ENCODE peak calls at places on chromosomes 16 and 17, in nine cellular contexts. F is NCI-H345, Q is HFFc6, T is HuH-7.5, N is adipocyte, M is NCI-H1105 treated with DMSO at 0.1 percent for 48 hours, W is cerebellar nuclear complex, E is activated T-cell treated with anti-CD3 and anti-CD28 coated beads for 48 hours, O is thoracic aorta. B is an unnamed sample.

GRCh38 chr17:63974594-63975192 is 2.0 kb upstream of the SCN4A start:
- DNase-seq in F (no peak), Q (peak), T (no peak), N (peak), M (no peak), W (no peak), E (no peak), O (no peak), B (no peak)

GRCh38 chr16:48526058-48526957 is 83.7 kb downstream of the N4BP1 start:
- DNase-seq in F (peak), Q (no peak), T (peak), N (no peak), M (peak), W (no peak), E (peak), O (no peak), B (no peak)

GRCh38 chr17:2487306-2487705 is 24.4 kb downstream of the METTL16 start:
- DNase-seq in F (no peak), Q (no peak), T (no peak), N (no peak), M (no peak), W (no peak), E (no peak), O (no peak), B (no peak)

GRCh38 chr17:28346199-28346580 is 10.6 kb downstream of the TNFAIP1 start:
- DNase-seq in F (no peak), Q (no peak), T (no peak), N (no peak), M (no peak), W (no peak), E (no peak), O (no peak), B (no peak)

GRCh38 chr17:66964930-66965800 is 658 bp downstream of the CACNG4 start:
- DNase-seq in F (peak), Q (no peak), T (peak), N (peak), M (peak), W (no peak), E (peak), O (no peak), B (no peak)

GRCh38 chr17:81591971-81592370 is 39.8 kb upstream of the FAAP100 start:
- DNase-seq in F (no peak), Q (no peak), T (no peak), N (no peak), M (no peak), W (no peak), E (no peak), O (no peak), B (no peak)

GRCh38 chr17:64216385-64217248 is 46.4 kb downstream of the TEX2 start:
- DNase-seq in F (no peak), Q (peak), T (peak), N (peak), M (no peak), W (no peak), E (no peak), O (no peak), B (peak)

GRCh38 chr16:84423416-84423837 is 55.1 kb downstream of the ATP2C2 start:
- DNase-seq in F (no peak), Q (peak), T (peak), N (peak), M (no peak), W (no peak), E (no peak), O (no peak), B (peak)

GRCh38 chr17:39527220-39527813 is 66.0 kb downstream of the CDK12 start:
- DNase-seq in F (peak), Q (no peak), T (no peak), N (peak), M (peak), W (no peak), E (no peak), O (no peak), B (no peak)

GRCh38 chr16:79970551-79971236 is 370.2 kb upstream of the MAF start:
- DNase-seq in F (no peak), Q (no peak), T (no peak), N (peak), M (no peak), W (no peak), E (no peak), O (no peak), B (no peak)

GRCh38 chr16:22855231-22855630 is 41.3 kb downstream of the HS3ST2 start:
- DNase-seq in F (no peak), Q (no peak), T (no peak), N (no peak), M (no peak), W (no peak), E (no peak), O (no peak), B (no peak)

GRCh38 chr17:56319531-56319930 is 166.3 kb downstream of the ANKFN1 start:
- DNase-seq in F (peak), Q (peak), T (peak), N (peak), M (peak), W (no peak), E (no peak), O (no peak), B (peak)

GRCh38 chr17:39231091-39231561 is 5.4 kb upstream of the STAC2 start:
- DNase-seq in F (no peak), Q (no peak), T (peak), N (no peak), M (no peak), W (no peak), E (no peak), O (no peak), B (no peak)

GRCh38 chr16:10878644-10879498 is 1.9 kb downstream of the CIITA start:
- DNase-seq in F (no peak), Q (no peak), T (no peak), N (peak), M (no peak), W (no peak), E (no peak), O (no peak), B (peak)

GRCh38 chr16:81251871-81252270 is 13.4 kb downstream of the BCO1 start:
- DNase-seq in F (no peak), Q (peak), T (no peak), N (peak), M (no peak), W (no peak), E (no peak), O (no peak), B (no peak)

GRCh38 chr16:30065943-30066881 is 652 bp downstream of the ALDOA start:
- DNase-seq in F (no peak), Q (no peak), T (no peak), N (peak), M (peak), W (no peak), E (peak), O (no peak), B (peak)

GRCh38 chr16:1812732-1813163 is 13.9 kb downstream of the HAGH start:
- DNase-seq in F (peak), Q (peak), T (peak), N (peak), M (peak), W (peak), E (peak), O (no peak), B (no peak)

GRCh38 chr16:685967-686366 is 1.8 kb upstream of the JMJD8 start:
- DNase-seq in F (peak), Q (peak), T (no peak), N (peak), M (no peak), W (no peak), E (no peak), O (no peak), B (peak)

GRCh38 chr17:82881292-82881823 is 41.5 kb upstream of the ZNF750 start:
- DNase-seq in F (no peak), Q (no peak), T (no peak), N (no peak), M (no peak), W (no peak), E (no peak), O (no peak), B (no peak)

GRCh38 chr17:76707985-76708807 is 2.6 kb downstream of the MXRA7 start:
- DNase-seq in F (no peak), Q (no peak), T (no peak), N (no peak), M (no peak), W (no peak), E (no peak), O (no peak), B (no peak)

GRCh38 chr17:11506635-11507034 is 91.6 kb upstream of the DNAH9 start:
- DNase-seq in F (no peak), Q (no peak), T (no peak), N (peak), M (no peak), W (no peak), E (no peak), O (no peak), B (no peak)

GRCh38 chr17:50264263-50265113 is 9.8 kb upstream of the TMEM92 start:
- DNase-seq in F (no peak), Q (peak), T (no peak), N (peak), M (no peak), W (no peak), E (no peak), O (no peak), B (no peak)

GRCh38 chr16:83552193-83552592 is 255.6 kb upstream of the HSBP1 start:
- DNase-seq in F (no peak), Q (no peak), T (no peak), N (no peak), M (no peak), W (no peak), E (no peak), O (no peak), B (no peak)

GRCh38 chr16:87342978-87343752 is 26.0 kb upstream of the C16orf95 start:
- DNase-seq in F (no peak), Q (no peak), T (no peak), N (no peak), M (no peak), W (peak), E (no peak), O (no peak), B (no peak)

GRCh38 chr16:17205279-17206139 is 265.3 kb downstream of the XYLT1 start:
- DNase-seq in F (peak), Q (peak), T (no peak), N (peak), M (no peak), W (no peak), E (no peak), O (no peak), B (peak)

GRCh38 chr16:71746442-71747046 is 22.0 kb upstream of the PHLPP2 start:
- DNase-seq in F (peak), Q (peak), T (peak), N (peak), M (peak), W (no peak), E (no peak), O (no peak), B (peak)

GRCh38 chr17:4880850-4881249 is 18.5 kb upstream of the C17orf107 start:
- DNase-seq in F (no peak), Q (no peak), T (no peak), N (no peak), M (no peak), W (no peak), E (no peak), O (no peak), B (no peak)

GRCh38 chr16:70341600-70341999 is 5.1 kb upstream of the DDX19A start:
- DNase-seq in F (no peak), Q (no peak), T (no peak), N (no peak), M (no peak), W (no peak), E (no peak), O (no peak), B (no peak)

GRCh38 chr17:75227729-75228128 is 22.2 kb downstream of the NUP85 start:
- DNase-seq in F (no peak), Q (no peak), T (no peak), N (no peak), M (no peak), W (no peak), E (no peak), O (no peak), B (no peak)

GRCh38 chr17:7023576-7024401 is 939 bp downstream of the BCL6B start:
- DNase-seq in F (peak), Q (no peak), T (no peak), N (peak), M (no peak), W (no peak), E (peak), O (no peak), B (peak)